ENCODE peak calls at places on chromosomes 4 and X, in nine cellular contexts. U is activated effector memory CD4-positive, alpha-beta T cell treated with Interleukin-2 at 50 U/mL for 16 hours; R is stimulated activated CD4-positive, alpha-beta T cell treated with anti-CD3 and anti-CD28 coated beads, Interleukin-4, amount 100 ng/mL, for 48 hours; Z is NCI-H524; W is activated CD8-positive, alpha-beta T cell treated with anti-CD3 and anti-CD28 coated beads for 36 hours; K is substantia nigra; M is T-helper 2 cell; A is lung; V is stimulated activated CD8-positive, alpha-beta memory T cell treated with anti-CD3 and anti-CD28 coated beads, Interleukin-12 subunit alpha, Interleukin-12 subunit beta, amount 100 ng/mL, for 4 hours. F is an unnamed sample.

GRCh38 chr4:107794001-107794400 is 30.7 kb upstream of the SGMS2 start:
- DNase-seq in K (no peak), M (no peak), V (no peak), R (no peak), W (no peak), A (no peak), Z (no peak), U (no peak), F (peak)

GRCh38 chrX:136162827-136163427 is 15.6 kb downstream of the FHL1 start:
- DNase-seq in Z (peak), U (peak), A (no peak), W (peak), R (peak), V (no peak), K (no peak), M (peak), F (peak)

GRCh38 chr4:2482693-2483092 is 13.8 kb downstream of the RNF4 start:
- DNase-seq in R (no peak), V (no peak), Z (no peak), W (peak), K (no peak), M (peak), U (no peak), A (no peak), F (peak)

GRCh38 chrX:66676413-66676812 is 37.5 kb upstream of the EDA2R start:
- DNase-seq in M (no peak), V (no peak), A (no peak), U (no peak), W (no peak), Z (no peak), K (no peak), R (no peak), F (no peak)

GRCh38 chr4:184473515-184474260 is 662 bp downstream of the IRF2 start:
- DNase-seq in R (no peak), U (peak), V (peak), Z (peak), M (peak), K (no peak), A (peak), W (peak), F (peak)

GRCh38 chrX:104695593-104695992 is 129.6 kb downstream of the IL1RAPL2 start:
- DNase-seq in Z (no peak), R (no peak), M (peak), V (no peak), U (no peak), A (no peak), W (no peak), K (no peak), F (no peak)

GRCh38 chr4:172134536-172134935 is 321.3 kb downstream of the GALNTL6 start:
- DNase-seq in Z (no peak), U (no peak), M (no peak), K (no peak), A (no peak), W (no peak), V (no peak), R (no peak), F (no peak)

GRCh38 chr4:125952631-125953030 is 637.9 kb downstream of the FAT4 start:
- DNase-seq in R (no peak), U (no peak), M (no peak), W (no peak), Z (no peak), K (no peak), A (no peak), V (no peak), F (no peak)

GRCh38 chr4:155207534-155208257 is 740 bp upstream of the NPY2R start:
- DNase-seq in R (no peak), A (no peak), M (no peak), V (no peak), K (no peak), W (no peak), Z (peak), U (no peak), F (no peak)

GRCh38 chr4:172708184-172708583 is 460.4 kb upstream of the GALNT7 start:
- DNase-seq in R (no peak), Z (peak), U (no peak), W (no peak), M (no peak), K (no peak), V (no peak), A (no peak), F (no peak)

GRCh38 chr4:109113511-109113910 is 188.9 kb downstream of the COL25A1 start:
- DNase-seq in U (no peak), Z (no peak), V (no peak), M (no peak), R (no peak), A (no peak), W (no peak), K (no peak), F (no peak)

GRCh38 chr4:1402021-1402515 is 4.2 kb downstream of the NKX1-1 start:
- DNase-seq in Z (no peak), W (no peak), U (no peak), R (no peak), K (no peak), M (no peak), A (no peak), V (no peak), F (no peak)

GRCh38 chrX:151396042-151396826 is 772 bp upstream of the VMA21 start:
- DNase-seq in K (no peak), A (peak), R (peak), M (peak), Z (peak), U (peak), W (peak), V (no peak), F (peak)

GRCh38 chr4:150994721-150995120 is 20.4 kb downstream of the LRBA start:
- DNase-seq in V (no peak), Z (no peak), U (no peak), R (no peak), K (no peak), A (no peak), M (no peak), W (no peak), F (no peak)

GRCh38 chr4:107913283-107913899 is 18.0 kb upstream of the CYP2U1 start:
- DNase-seq in V (no peak), R (no peak), A (peak), Z (peak), M (peak), K (no peak), W (peak), U (no peak), F (peak)

GRCh38 chrX:150983526-150984163 is 510 bp downstream of the HMGB3 start:
- DNase-seq in M (peak), K (no peak), W (no peak), V (no peak), Z (no peak), U (no peak), A (no peak), R (no peak), F (no peak)

GRCh38 chr4:156388826-156389225 is 435.2 kb upstream of the CTSO start:
- DNase-seq in V (no peak), M (no peak), A (no peak), Z (no peak), K (no peak), R (no peak), U (no peak), W (no peak), F (no peak)

GRCh38 chrX:12352922-12353321 is 214.6 kb downstream of the FRMPD4 start:
- DNase-seq in U (no peak), W (no peak), M (no peak), K (no peak), A (no peak), V (no peak), R (no peak), Z (no peak), F (no peak)

GRCh38 chrX:67543818-67544217 is at the start of gene AR:
- DNase-seq in R (no peak), W (no peak), A (peak), K (no peak), Z (no peak), U (no peak), V (no peak), M (no peak), F (no peak)

GRCh38 chrX:12970691-12971202 is 4.2 kb upstream of the TMSB4X start:
- DNase-seq in Z (peak), M (peak), V (no peak), K (no peak), W (peak), U (no peak), A (no peak), R (no peak), F (peak)

GRCh38 chr4:1855334-1856070 is 454 bp downstream of the LETM1 start:
- DNase-seq in K (no peak), R (no peak), Z (no peak), U (no peak), A (peak), M (peak), V (no peak), W (peak), F (no peak)